ENCODE peak calls at places on chromosomes 6 and 20, in seven cellular contexts. B is stimulated activated effector memory CD8-positive, alpha-beta T cell treated with anti-CD3 and anti-CD28 coated beads, Interleukin-12 subunit alpha, Interleukin-12 subunit beta, amount 100 ng/mL, for 72 hours; L is neural crest cell; X is astrocyte of the spinal cord; T is stimulated activated CD4-positive, alpha-beta T cell treated with anti-CD3 and anti-CD28 coated beads, Interleukin-15, amount 100 ng/mL, for 24 hours; R is heart left ventricle; M is tibial artery. U is an unnamed sample.

GRCh38 chr20:59958626-59959025 is 403 bp downstream of the CDH26 start:
- DNase-seq in B (no peak), T (no peak), L (no peak), R (no peak), X (no peak), M (no peak), U (no peak)

GRCh38 chr20:32539817-32540675 is 45.1 kb downstream of the NOL4L start:
- DNase-seq in X (no peak), B (peak; percentile 52), L (no peak), M (no peak), T (peak; percentile 79), R (no peak), U (no peak)

GRCh38 chr6:44477293-44477894 is 89.9 kb downstream of the CDC5L start:
- DNase-seq in B (no peak), M (no peak), T (no peak), R (no peak), L (no peak), X (no peak), U (no peak)

GRCh38 chr6:33837971-33838665 is 34.3 kb upstream of the MLN start:
- DNase-seq in R (no peak), M (no peak), L (no peak), X (peak; percentile 29), T (no peak), B (no peak), U (no peak)

GRCh38 chr6:95233879-95234278 is 343.5 kb upstream of the MANEA start:
- DNase-seq in X (no peak), L (no peak), B (no peak), T (no peak), R (no peak), M (no peak), U (no peak)

GRCh38 chr6:45424628-45424955 is 46.9 kb upstream of the SUPT3H start:
- DNase-seq in B (no peak), M (no peak), L (no peak), X (no peak), R (no peak), T (peak; percentile 70), U (no peak)

GRCh38 chr6:36783603-36784378 is 55.5 kb downstream of the CPNE5 start:
- DNase-seq in L (no peak), B (no peak), T (no peak), X (no peak), M (no peak), R (no peak), U (no peak)

GRCh38 chr6:167970236-167970635 is 27.2 kb upstream of the KIF25 start:
- DNase-seq in X (peak; percentile 24), M (no peak), T (no peak), L (no peak), R (peak; percentile 68), B (no peak), U (no peak)

GRCh38 chr6:106599440-106599839 is 29.9 kb downstream of the RTN4IP1 start:
- DNase-seq in T (no peak), L (no peak), B (no peak), M (no peak), R (no peak), X (no peak), U (no peak)